ENCODE peak calls at places on chromosomes 11 and 22, in five cellular contexts. L is progenitor cell of endocrine pancreas, W is WERI-Rb-1, A is fibroblast of pulmonary artery, X is CD14-positive monocyte. Z is an unnamed sample.

GRCh38 chr11:76369406-76369805 is 11.5 kb downstream of the THAP12 start:
- DNase-seq in A (no peak), X (no peak), L (no peak), W (no peak), Z (no peak)

GRCh38 chr11:119144825-119145476 is 3.9 kb upstream of the ABCG4 start:
- DNase-seq in X (peak; percentile 70), A (peak; percentile 75), L (peak; percentile 42), W (peak; percentile 93), Z (peak; percentile 88)

GRCh38 chr22:23120415-23120899 is 21.3 kb downstream of the RSPH14 start:
- DNase-seq in A (no peak), W (no peak), L (no peak), X (no peak), Z (no peak)

GRCh38 chr22:38176170-38176741 is 5.4 kb downstream of the PLA2G6 start:
- DNase-seq in X (peak; percentile 77), W (peak; percentile 51), A (peak; percentile 97), L (no peak), Z (no peak)

GRCh38 chr11:85889676-85890579 is 34.7 kb downstream of the CCDC83 start:
- DNase-seq in A (peak; percentile 77), L (no peak), W (no peak), X (no peak), Z (peak; percentile 73)

GRCh38 chr11:121886956-121887355 is 229.1 kb downstream of the BLID start:
- DNase-seq in W (peak; percentile 10), X (no peak), A (no peak), L (no peak), Z (no peak)

GRCh38 chr11:120688166-120688565 is 176.6 kb downstream of the GRIK4 start:
- DNase-seq in L (no peak), A (no peak), X (no peak), W (no peak), Z (no peak)

GRCh38 chr11:134034496-134035381 is 34.1 kb upstream of the JAM3 start:
- DNase-seq in W (no peak), L (no peak), A (no peak), X (no peak), Z (peak; percentile 49)

GRCh38 chr11:120284272-120284671 is 40.8 kb upstream of the TLCD5 start:
- DNase-seq in L (no peak), X (no peak), W (no peak), A (no peak), Z (no peak)

GRCh38 chr11:123587044-123587443 is 67.4 kb downstream of the SCN3B start:
- DNase-seq in L (no peak), X (no peak), A (no peak), W (no peak), Z (no peak)

GRCh38 chr11:465896-466538 is 15.9 kb downstream of the PTDSS2 start:
- DNase-seq in A (no peak), W (no peak), L (no peak), X (no peak), Z (no peak)

GRCh38 chr22:42376721-42377177 is 55.5 kb downstream of the NFAM1 start:
- DNase-seq in W (peak; percentile 98), A (peak; percentile 24), L (no peak), X (no peak), Z (no peak)

GRCh38 chr11:11351042-11351586 is 1.9 kb downstream of the CSNK2A3 start:
- DNase-seq in X (no peak), A (peak; percentile 2), L (no peak), W (no peak), Z (no peak)

GRCh38 chr11:125923012-125923579 is 18.8 kb downstream of the DDX25 start:
- DNase-seq in X (no peak), L (peak; percentile 35), A (peak; percentile 78), W (peak; percentile 73), Z (peak; percentile 67)

GRCh38 chr11:33315822-33316221 is 58.6 kb downstream of the HIPK3 start:
- DNase-seq in X (no peak), A (no peak), L (no peak), W (no peak), Z (no peak)

GRCh38 chr22:27801616-27802388 is at the start of gene MN1:
- DNase-seq in X (peak; percentile 52), A (peak; percentile 58), L (peak; percentile 38), W (no peak), Z (peak; percentile 57)

GRCh38 chr11:114478768-114479167 is 39.5 kb downstream of the REXO2 start:
- DNase-seq in W (no peak), A (peak; percentile 14), X (no peak), L (no peak), Z (peak; percentile 33)

GRCh38 chr11:46519351-46519750 is 74.5 kb downstream of the AMBRA1 start:
- DNase-seq in L (no peak), A (no peak), W (no peak), X (no peak), Z (no peak)

GRCh38 chr22:23113067-23113846 is 28.5 kb downstream of the RSPH14 start:
- DNase-seq in A (peak; percentile 52), X (no peak), W (no peak), L (no peak), Z (no peak)

GRCh38 chr11:120065176-120065575 is 72.7 kb downstream of the TRIM29 start:
- DNase-seq in X (no peak), L (no peak), W (no peak), A (no peak), Z (no peak)

GRCh38 chr22:38946771-38947170 is 10.6 kb upstream of the APOBEC3A start:
- DNase-seq in A (no peak), X (peak; percentile 28), W (no peak), L (no peak), Z (no peak)

GRCh38 chr11:67302571-67303131 is 679 bp upstream of the SSH3 start:
- DNase-seq in L (no peak), A (peak; percentile 35), X (peak; percentile 67), W (peak; percentile 55), Z (no peak)

GRCh38 chr11:17525570-17525969 is 18.6 kb downstream of the USH1C start:
- DNase-seq in W (no peak), L (no peak), A (no peak), X (no peak), Z (no peak)

GRCh38 chr11:118918128-118918685 is 7.5 kb downstream of the BCL9L start:
- DNase-seq in A (peak; percentile 95), W (peak; percentile 69), X (no peak), L (no peak), Z (peak; percentile 68)

GRCh38 chr11:111461460-111462240 is 50.5 kb downstream of the BTG4 start:
- DNase-seq in L (no peak), A (no peak), X (peak; percentile 24), W (no peak), Z (no peak)

GRCh38 chr11:111457731-111458368 is 54.3 kb downstream of the BTG4 start:
- DNase-seq in A (no peak), W (no peak), L (no peak), X (peak; percentile 32), Z (no peak)

GRCh38 chr11:111460340-111460739 is 51.8 kb downstream of the BTG4 start:
- DNase-seq in A (no peak), X (peak; percentile 14), L (no peak), W (no peak), Z (no peak)

GRCh38 chr11:111460752-111461305 is 51.4 kb downstream of the BTG4 start:
- DNase-seq in L (no peak), A (peak; percentile 8), W (no peak), X (peak; percentile 11), Z (no peak)

GRCh38 chr11:111459506-111460270 is 52.5 kb downstream of the BTG4 start:
- DNase-seq in L (no peak), W (peak; percentile 51), A (no peak), X (no peak), Z (no peak)
- TF ChIP-seq CTCF in L (no peak), W (no peak), A (no peak), X (no peak), Z (no peak)

DNA sequence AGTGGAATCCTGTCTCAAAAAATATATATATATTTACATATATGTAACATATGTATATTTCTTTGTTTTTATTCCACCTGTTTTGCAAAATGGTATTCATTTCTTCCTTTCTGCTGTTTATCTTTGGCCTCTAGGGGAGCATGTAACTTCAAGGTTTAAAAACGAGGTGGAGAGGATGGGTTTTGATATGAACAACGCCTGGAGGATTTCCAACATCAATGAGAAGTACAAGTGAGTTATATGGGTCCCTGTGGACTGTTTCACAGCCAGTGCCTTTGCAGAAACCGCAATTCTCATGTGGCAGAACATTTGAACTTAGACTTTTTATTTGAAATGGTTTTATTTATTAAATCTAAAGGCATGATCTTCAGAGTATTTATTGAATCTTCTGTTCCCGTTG is 81.6 kb upstream of the HORMAD2 start:
- DNase-seq in X (no peak), L (no peak), A (peak; percentile 24), W (no peak), Z (no peak)
- TF ChIP-seq CTCF in X (no peak), L (no peak), A (peak; percentile 43), W (no peak), Z (no peak)

DNA sequence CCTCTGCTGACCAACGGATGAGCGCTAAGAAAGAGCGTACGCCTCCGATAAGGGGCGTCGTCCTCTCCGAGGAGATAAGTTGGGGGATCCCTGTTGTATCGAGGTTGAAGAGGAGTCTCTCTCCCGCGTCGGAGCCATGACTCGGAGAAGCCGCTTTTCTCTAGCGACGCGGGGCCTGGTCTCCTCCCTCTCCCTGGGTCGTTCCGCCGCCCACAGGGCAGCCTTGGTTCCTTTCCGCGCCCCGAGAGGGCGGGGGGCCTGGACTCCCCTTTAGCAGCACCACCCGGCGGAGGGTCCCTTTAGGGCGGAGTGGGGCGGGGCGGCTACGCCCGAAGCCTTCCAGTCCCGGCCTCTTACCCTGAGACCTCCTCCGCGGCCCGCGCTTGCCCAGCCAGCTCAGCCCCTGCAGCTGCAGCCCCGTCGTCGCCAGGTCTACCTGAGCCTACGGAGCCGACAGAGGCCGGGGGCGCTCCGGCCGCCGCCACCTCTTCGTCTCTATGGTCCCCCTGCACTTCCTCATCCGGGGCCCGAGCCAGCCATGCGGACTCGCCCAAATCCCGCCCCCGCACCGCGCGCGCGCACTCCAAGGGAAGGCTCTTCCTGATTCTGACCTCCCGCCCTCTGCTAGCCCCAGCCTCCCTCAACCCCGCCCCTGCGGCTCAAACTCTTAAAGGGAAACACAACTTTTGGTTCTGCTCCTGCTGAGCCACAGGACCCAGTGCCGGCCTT is at the start of gene PRR14L:
- DNase-seq in X (peak; percentile 99), L (peak; percentile 96), W (peak; percentile 98), A (peak; percentile 94), Z (peak; percentile 89)
- TF ChIP-seq CTCF in X (no peak), L (no peak), W (peak; percentile 1), A (no peak), Z (no peak)

GRCh38 chr22:41338614-41339212 is 37.4 kb downstream of the ZC3H7B start:
- DNase-seq in W (peak; percentile 46), X (no peak), A (no peak), L (no peak), Z (no peak)

GRCh38 chr22:41341012-41341411 is 39.7 kb downstream of the ZC3H7B start:
- DNase-seq in X (no peak), W (no peak), A (no peak), L (no peak), Z (no peak)

GRCh38 chr22:41341990-41342389 is 39.8 kb upstream of the TEF start:
- DNase-seq in X (no peak), W (no peak), L (no peak), A (no peak), Z (no peak)

GRCh38 chr22:41340357-41340756 is 39.0 kb downstream of the ZC3H7B start:
- DNase-seq in A (no peak), W (no peak), X (no peak), L (no peak), Z (no peak)

DNA sequence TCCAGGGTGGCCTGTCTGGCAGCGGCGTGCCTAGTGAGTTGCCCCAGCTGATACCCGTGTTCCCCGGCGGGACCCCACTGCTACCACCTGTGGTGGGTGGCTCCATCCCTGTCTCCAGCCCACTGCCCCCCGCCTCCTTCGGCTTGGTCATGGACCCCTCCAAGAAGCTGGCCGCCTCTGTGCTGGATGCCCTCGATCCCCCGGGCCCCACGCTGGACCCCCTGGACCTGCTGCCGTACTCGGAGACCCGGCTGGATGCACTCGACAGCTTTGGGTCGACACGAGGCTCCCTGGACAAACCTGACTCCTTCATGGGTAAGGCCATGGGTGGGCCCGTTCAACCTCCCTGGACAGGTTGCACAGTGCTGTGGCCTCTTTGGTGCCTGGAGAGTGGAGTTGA is 38.5 kb downstream of the ZC3H7B start:
- DNase-seq in X (no peak), A (no peak), L (no peak), W (no peak), Z (no peak)
- TF ChIP-seq CTCF in X (no peak), A (no peak), L (no peak), W (no peak), Z (no peak)